ENCODE peak calls at places on chromosomes 5 and 9, in four cellular contexts. C is fibroblast of lung, P is PC-3, J is IMR-90. N is an unnamed sample.

GRCh38 chr9:137318976-137319375 is 16.9 kb upstream of the NRARP start:
- DNase-seq in C (peak; percentile 43), P (no peak), J (peak; percentile 5), N (no peak)

GRCh38 chr5:131322926-131323325 is 59.1 kb downstream of the CDC42SE2 start:
- DNase-seq in C (no peak), P (peak; percentile 7), J (no peak), N (no peak)

GRCh38 chr5:123700624-123701023 is 188.6 kb downstream of the CSNK1G3 start:
- DNase-seq in C (peak; percentile 99), J (peak; percentile 96), P (peak; percentile 84), N (no peak)

GRCh38 chr5:159294921-159295320 is 31.8 kb downstream of the UBLCP1 start:
- DNase-seq in J (no peak), P (no peak), C (no peak), N (no peak)

GRCh38 chr9:117929873-117930272 is 225.7 kb downstream of the TLR4 start:
- DNase-seq in C (no peak), J (no peak), P (peak; percentile 2), N (no peak)

GRCh38 chr9:80995759-80996158 is 693.6 kb downstream of the TLE1 start:
- DNase-seq in P (peak; percentile 86), J (peak; percentile 60), C (peak; percentile 69), N (no peak)

GRCh38 chr5:132591140-132591539 is 34.4 kb downstream of the RAD50 start:
- DNase-seq in J (peak; percentile 38), C (peak; percentile 15), P (peak; percentile 33), N (no peak)

GRCh38 chr9:1659036-1659701 is 356.0 kb upstream of the SMARCA2 start:
- DNase-seq in J (no peak), P (no peak), C (no peak), N (no peak)

GRCh38 chr5:65172486-65173129 is 309.1 kb downstream of the ADAMTS6 start:
- DNase-seq in P (no peak), J (peak; percentile 87), C (peak; percentile 99), N (no peak)

GRCh38 chr5:180467028-180467427 is 27.2 kb upstream of the CNOT6 start:
- DNase-seq in P (peak; percentile 63), C (peak; percentile 57), J (no peak), N (peak; percentile 88)

GRCh38 chr5:175557778-175558177 is 79.4 kb downstream of the SFXN1 start:
- DNase-seq in C (no peak), P (no peak), J (no peak), N (no peak)

GRCh38 chr5:65076251-65076869 is 307.6 kb downstream of the CWC27 start:
- DNase-seq in P (peak; percentile 65), C (peak; percentile 80), J (peak; percentile 54), N (peak; percentile 38)

GRCh38 chr5:176595386-176595943 is 14.5 kb downstream of the GPRIN1 start:
- DNase-seq in J (no peak), P (no peak), C (no peak), N (no peak)

GRCh38 chr5:15420201-15420600 is 79.8 kb upstream of the FBXL7 start:
- DNase-seq in P (no peak), C (no peak), J (no peak), N (no peak)

GRCh38 chr5:6551287-6551954 is 81.4 kb downstream of the NSUN2 start:
- DNase-seq in P (peak; percentile 54), C (peak; percentile 40), J (no peak), N (no peak)

GRCh38 chr5:6448622-6449464 is at the start of gene UBE2QL1:
- DNase-seq in C (peak; percentile 9), J (no peak), P (peak; percentile 66), N (no peak)

GRCh38 chr9:95349109-95350038 is 31.9 kb upstream of the FANCC start:
- DNase-seq in J (no peak), C (peak; percentile 11), P (no peak), N (no peak)

GRCh38 chr9:121725008-121725795 is 73.8 kb downstream of the DAB2IP start:
- DNase-seq in C (peak; percentile 99), J (peak; percentile 100), P (no peak), N (peak; percentile 70)

GRCh38 chr9:135030711-135031245 is 56.7 kb upstream of the OLFM1 start:
- DNase-seq in P (no peak), J (no peak), C (no peak), N (no peak)

GRCh38 chr9:83570359-83570758 is 32.2 kb upstream of the FRMD3 start:
- DNase-seq in P (peak; percentile 4), C (no peak), J (no peak), N (no peak)

GRCh38 chr9:128245293-128246151 is 30.3 kb downstream of the GOLGA2 start:
- DNase-seq in C (peak; percentile 78), P (no peak), J (peak; percentile 81), N (peak; percentile 30)

GRCh38 chr9:89442981-89443817 is 54.7 kb downstream of the SEMA4D start:
- DNase-seq in C (no peak), J (peak; percentile 25), P (no peak), N (no peak)

GRCh38 chr9:35903049-35903448 is 3.0 kb upstream of the HRCT1 start:
- DNase-seq in J (peak; percentile 65), P (peak; percentile 68), C (peak; percentile 54), N (peak; percentile 66)

GRCh38 chr5:39199335-39199734 is 20.0 kb downstream of the FYB1 start:
- DNase-seq in C (no peak), P (no peak), J (no peak), N (no peak)

GRCh38 chr5:39201795-39202593 is 17.4 kb downstream of the FYB1 start:
- DNase-seq in C (no peak), J (no peak), P (no peak), N (no peak)

GRCh38 chr5:39201160-39201794 is 18.1 kb downstream of the FYB1 start:
- DNase-seq in P (peak; percentile 57), J (no peak), C (no peak), N (no peak)

GRCh38 chr5:39198080-39198479 is 21.3 kb downstream of the FYB1 start:
- DNase-seq in P (peak; percentile 84), J (no peak), C (peak; percentile 57), N (no peak)

GRCh38 chr5:39200081-39200480 is 19.3 kb downstream of the FYB1 start:
- DNase-seq in C (no peak), P (no peak), J (no peak), N (no peak)
- H3K4me3 ChIP-seq in C (no peak overlapping the region), P (no peak overlapping the region), J (no peak overlapping the region), N (no peak overlapping the region)

DNA sequence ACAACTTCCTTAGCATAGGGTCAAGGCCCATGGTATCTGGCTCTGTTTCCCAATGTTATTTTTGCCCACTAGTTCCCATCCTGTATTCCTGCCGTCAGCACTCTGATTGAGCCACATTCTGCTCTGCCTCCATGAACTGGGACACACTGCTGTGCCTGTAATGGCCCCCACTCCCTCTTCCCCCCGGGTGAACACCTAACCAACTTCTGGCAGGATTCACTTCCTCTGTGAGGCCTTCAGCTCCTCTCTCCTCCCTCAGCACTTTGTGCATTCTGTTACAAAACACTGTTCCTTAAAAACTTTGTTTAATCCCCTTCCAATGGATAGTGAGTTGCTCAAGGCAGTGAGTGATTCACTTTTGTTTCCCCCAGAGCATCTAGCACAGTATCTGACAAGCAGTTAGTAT is 183.7 kb downstream of the EFNA5 start:
- DNase-seq in J (peak; percentile 28), P (no peak), C (no peak), N (no peak)
- H3K9ac ChIP-seq in J (no peak overlapping the region), P (no peak overlapping the region), C (no peak overlapping the region), N (no peak overlapping the region)

GRCh38 chr5:126055348-126055729 is 367.9 kb upstream of the GRAMD2B start:
- DNase-seq in P (peak; percentile 4), C (peak; percentile 8), J (no peak), N (no peak)

GRCh38 chr5:126054593-126055347 is 368.4 kb upstream of the GRAMD2B start:
- DNase-seq in J (no peak), P (no peak), C (peak; percentile 70), N (no peak)

GRCh38 chr5:126056362-126056761 is 366.8 kb upstream of the GRAMD2B start:
- DNase-seq in P (no peak), J (no peak), C (no peak), N (no peak)

GRCh38 chr5:126053630-126054029 is 369.6 kb upstream of the GRAMD2B start:
- DNase-seq in J (no peak), P (no peak), C (no peak), N (no peak)

GRCh38 chr5:126056851-126057622 is 366.2 kb upstream of the GRAMD2B start:
- DNase-seq in C (no peak), P (no peak), J (no peak), N (no peak)
- TF ChIP-seq CTCF in C (no peak), P (no peak), J (no peak), N (no peak)

DNA sequence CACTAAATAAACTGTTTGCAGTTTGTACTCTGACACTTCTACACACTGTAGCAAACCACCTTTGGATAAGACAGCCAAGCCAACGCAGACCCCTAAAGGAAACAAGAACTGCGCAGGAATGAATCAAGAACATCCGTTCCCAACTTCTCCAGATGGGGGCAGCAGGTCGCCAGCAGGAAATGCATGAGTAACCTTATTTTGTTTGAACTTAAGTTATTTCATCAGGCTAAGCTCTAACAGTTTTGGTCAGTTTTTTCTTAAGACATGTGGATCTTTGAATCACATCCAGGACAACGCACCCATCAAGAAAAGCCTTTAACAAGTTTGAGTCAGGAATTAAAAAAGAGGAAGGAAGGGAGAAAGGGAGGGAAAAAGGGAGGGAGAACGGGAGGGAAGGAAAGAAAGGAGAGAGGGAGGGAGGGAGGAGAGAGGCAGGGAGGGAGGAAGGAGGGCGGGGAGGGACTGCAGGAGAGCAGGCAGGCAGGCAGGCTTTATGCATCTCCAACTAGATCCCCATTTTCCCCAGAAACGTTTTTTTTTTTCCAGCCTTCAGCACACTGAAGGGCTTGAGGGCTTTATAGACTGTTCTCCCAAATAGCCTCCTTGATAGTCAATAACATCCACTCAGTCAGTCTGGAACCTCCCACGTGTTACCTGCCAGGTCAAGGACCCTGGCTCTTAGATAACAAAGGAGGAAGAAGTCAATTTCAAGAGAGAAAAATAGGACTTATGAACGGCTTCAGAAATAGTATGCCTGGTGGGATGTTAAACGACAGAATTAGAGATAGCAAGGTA is 22.2 kb downstream of the BHMT start:
- DNase-seq in P (peak; percentile 80), C (peak; percentile 82), J (peak; percentile 88), N (peak; percentile 72)
- H3K4me3 ChIP-seq in P (peak overlapping the region; percentile 53), C (peak overlapping the region; percentile 51), J (peak overlapping the region; percentile 31), N (peak overlapping the region; percentile 17)